ENCODE peak calls at places on chromosomes 7 and 10, in seven cellular contexts. I is fibroblast of lung, O is GM23248, E is IMR-90, R is Karpas-422, S is MM.1S, Q is mammary epithelial cell. P is an unnamed sample.

GRCh38 chr10:86376852-86377796 is 10.5 kb upstream of the GRID1 start:
- DNase-seq in I (peak; percentile 39), O (peak; percentile 79), E (peak; percentile 28), R (peak; percentile 78), S (peak; percentile 73), Q (peak; percentile 52), P (peak; percentile 99)

GRCh38 chr7:114051871-114052324 is 133.1 kb upstream of the PPP1R3A start:
- DNase-seq in I (no peak), O (no peak), E (no peak), R (peak; percentile 48), S (no peak), Q (no peak), P (no peak)

GRCh38 chr7:44100458-44101303 is 3.5 kb upstream of the AEBP1 start:
- DNase-seq in I (peak; percentile 88), O (peak; percentile 68), E (peak; percentile 78), R (no peak), S (no peak), Q (no peak), P (peak; percentile 96)

GRCh38 chr7:4764402-4765007 is 10.9 kb upstream of the AP5Z1 start:
- DNase-seq in I (no peak), O (no peak), E (no peak), R (no peak), S (no peak), Q (no peak), P (no peak)

GRCh38 chr10:114899982-114900381 is 38.0 kb upstream of the TRUB1 start:
- DNase-seq in I (no peak), O (no peak), E (no peak), R (peak; percentile 35), S (no peak), Q (no peak), P (no peak)

GRCh38 chr10:16562891-16563290 is 41.2 kb upstream of the C1QL3 start:
- DNase-seq in I (no peak), O (no peak), E (no peak), R (no peak), S (no peak), Q (no peak), P (no peak)

GRCh38 chr10:80324891-80325364 is 31.6 kb downstream of the DYDC1 start:
- DNase-seq in I (no peak), O (no peak), E (no peak), R (no peak), S (no peak), Q (no peak), P (no peak)

GRCh38 chr7:73342645-73343044 is 14.7 kb downstream of the FKBP6 start:
- DNase-seq in I (peak; percentile 78), O (peak; percentile 64), E (peak; percentile 69), R (no peak), S (no peak), Q (peak; percentile 38), P (peak; percentile 97)

GRCh38 chr7:110119883-110120581 is 970.9 kb upstream of the LRRN3 start:
- DNase-seq in I (no peak), O (no peak), E (peak; percentile 18), R (no peak), S (no peak), Q (peak; percentile 55), P (no peak)

GRCh38 chr7:118184392-118184899 is 482 bp downstream of the LSM8 start:
- DNase-seq in I (peak; percentile 28), O (peak; percentile 29), E (no peak), R (peak; percentile 59), S (peak; percentile 29), Q (peak; percentile 3), P (no peak)

GRCh38 chr7:129612112-129613015 is 844 bp downstream of the NRF1 start:
- DNase-seq in I (peak; percentile 67), O (peak; percentile 69), E (peak; percentile 53), R (peak; percentile 82), S (peak; percentile 59), Q (peak; percentile 22), P (peak; percentile 69)

GRCh38 chr7:132508724-132509348 is 67.4 kb downstream of the PLXNA4 start:
- DNase-seq in I (no peak), O (no peak), E (no peak), R (no peak), S (no peak), Q (no peak), P (no peak)

GRCh38 chr10:24574161-24574560 is 149.5 kb downstream of the ARHGAP21 start:
- DNase-seq in I (no peak), O (no peak), E (no peak), R (no peak), S (no peak), Q (no peak), P (no peak)

GRCh38 chr10:133399123-133399601 is 5.2 kb downstream of the MTG1 start:
- DNase-seq in I (no peak), O (no peak), E (no peak), R (no peak), S (no peak), Q (no peak), P (no peak)

GRCh38 chr10:125014086-125014830 is 72.3 kb downstream of the ZRANB1 start:
- DNase-seq in I (no peak), O (no peak), E (no peak), R (no peak), S (no peak), Q (no peak), P (peak; percentile 60)

GRCh38 chr7:91772100-91772794 is 108.3 kb downstream of the MTERF1 start:
- DNase-seq in I (no peak), O (peak; percentile 10), E (no peak), R (no peak), S (no peak), Q (peak; percentile 75), P (peak; percentile 51)

GRCh38 chr10:93267521-93267920 is 193.8 kb downstream of the CYP26A1 start:
- DNase-seq in I (no peak), O (no peak), E (no peak), R (no peak), S (peak; percentile 79), Q (no peak), P (no peak)

GRCh38 chr7:1715671-1716074 is 45.6 kb downstream of the ELFN1 start:
- DNase-seq in I (no peak), O (no peak), E (no peak), R (no peak), S (no peak), Q (no peak), P (peak; percentile 69)

GRCh38 chr7:38844952-38845563 is 63.9 kb downstream of the VPS41 start:
- DNase-seq in I (no peak), O (no peak), E (no peak), R (no peak), S (no peak), Q (no peak), P (no peak)

GRCh38 chr7:123460616-123461015 is 73.8 kb downstream of the IQUB start:
- DNase-seq in I (peak; percentile 81), O (peak; percentile 10), E (peak; percentile 16), R (no peak), S (no peak), Q (peak; percentile 71), P (no peak)

GRCh38 chr7:11642841-11643240 is 189.2 kb downstream of the THSD7A start:
- DNase-seq in I (no peak), O (no peak), E (no peak), R (no peak), S (no peak), Q (no peak), P (no peak)

GRCh38 chr10:112435013-112435619 is 11.6 kb downstream of the ZDHHC6 start:
- DNase-seq in I (peak; percentile 67), O (peak; percentile 68), E (peak; percentile 60), R (peak; percentile 67), S (peak; percentile 31), Q (peak; percentile 3), P (no peak)

GRCh38 chr7:94669773-94670495 is 14.0 kb upstream of the SGCE start:
- DNase-seq in I (no peak), O (no peak), E (no peak), R (no peak), S (no peak), Q (no peak), P (peak; percentile 18)

DNA sequence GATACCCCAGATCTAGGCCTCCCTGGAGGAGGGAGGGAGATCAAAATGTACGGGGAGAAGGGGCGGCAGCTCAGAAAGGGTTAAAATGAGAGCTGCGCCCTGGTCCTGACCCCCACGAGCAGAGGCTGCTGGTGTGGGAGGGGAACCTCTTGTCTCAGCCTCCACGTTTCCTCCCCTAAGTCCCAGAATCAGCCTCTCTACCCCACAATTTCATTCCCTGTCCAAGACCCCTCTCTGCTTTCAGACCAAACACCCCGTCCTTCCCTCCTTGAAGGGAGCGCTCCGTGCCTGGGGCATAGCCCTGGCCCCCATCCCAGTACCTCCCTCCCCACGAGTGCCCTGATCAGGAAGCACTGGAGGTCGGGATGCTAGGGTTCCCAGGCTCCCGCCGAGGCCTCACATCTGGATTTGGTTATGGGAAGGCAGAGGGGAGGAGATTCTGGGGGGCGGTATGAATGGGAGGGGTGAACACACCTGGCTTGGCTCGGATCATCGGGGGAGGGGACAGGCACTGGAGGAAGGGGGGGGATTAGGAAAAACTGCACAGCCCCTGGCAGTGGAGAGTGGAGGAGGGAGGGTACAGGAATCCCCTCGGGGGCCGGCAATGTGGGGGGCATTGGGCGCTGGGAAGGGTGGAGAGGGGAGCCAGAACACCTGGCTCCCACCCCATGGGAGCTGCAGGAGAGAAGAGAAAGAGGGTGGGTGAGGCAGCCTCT is 2.7 kb downstream of the EPHB4 start:
- DNase-seq in I (no peak), O (peak; percentile 20), E (no peak), R (no peak), S (no peak), Q (no peak), P (peak; percentile 70)
- H3K4me3 ChIP-seq in I (peak overlapping the region; percentile 87), O (peak overlapping the region; percentile 90), E (peak overlapping the region; percentile 83), R (no peak overlapping the region), S (no peak overlapping the region), Q (peak overlapping the region; percentile 86), P (peak overlapping the region; percentile 77)

GRCh38 chr7:35248576-35249536 is 5.0 kb downstream of the TBX20 start:
- DNase-seq in I (no peak), O (no peak), E (no peak), R (no peak), S (no peak), Q (no peak), P (peak; percentile 39)
- H3K27me3 ChIP-seq in I (peaks cover 22% of the 10 kb centered on the region), O (peaks cover 72% of the 10 kb centered on the region), E (peaks cover 45% of the 10 kb centered on the region), R (no peaks in the 10 kb centered on the region), S (no peaks in the 10 kb centered on the region), Q (peaks cover 54% of the 10 kb centered on the region), P (peaks cover 66% of the 10 kb centered on the region)

GRCh38 chr7:42915356-42915755 is 3.5 kb upstream of the C7orf25 start:
- DNase-seq in I (peak; percentile 21), O (peak; percentile 44), E (peak; percentile 39), R (no peak), S (no peak), Q (no peak), P (peak; percentile 74)
- H3K4me2 ChIP-seq in I (peak overlapping the region; percentile 6), O (peak overlapping the region; percentile 54), E (no peak overlapping the region), R (peak overlapping the region; percentile 33), S (no peak overlapping the region), Q (no peak overlapping the region), P (no peak overlapping the region)

GRCh38 chr10:131979336-131979735 is 2.4 kb downstream of the BNIP3 start:
- DNase-seq in I (no peak), O (no peak), E (no peak), R (no peak), S (no peak), Q (no peak), P (peak; percentile 53)

GRCh38 chr10:131978851-131979250 is 2.9 kb downstream of the BNIP3 start:
- DNase-seq in I (no peak), O (no peak), E (no peak), R (no peak), S (no peak), Q (no peak), P (no peak)

GRCh38 chr10:131975796-131976195 is 5.9 kb downstream of the BNIP3 start:
- DNase-seq in I (no peak), O (no peak), E (no peak), R (no peak), S (no peak), Q (no peak), P (no peak)

GRCh38 chr10:131978366-131978765 is 3.4 kb downstream of the BNIP3 start:
- DNase-seq in I (no peak), O (no peak), E (no peak), R (no peak), S (no peak), Q (no peak), P (no peak)

GRCh38 chr10:131977323-131978096 is 4.2 kb downstream of the BNIP3 start:
- DNase-seq in I (no peak), O (no peak), E (no peak), R (no peak), S (no peak), Q (no peak), P (no peak)
- H3K4me3 ChIP-seq in I (no peak overlapping the region), O (peak overlapping the region; percentile 92), E (no peak overlapping the region), R (no peak overlapping the region), S (no peak overlapping the region), Q (no peak overlapping the region), P (no peak overlapping the region)